ENCODE peak calls at places on chromosomes 2 and 18, in five cellular contexts. Z is fibroblast of lung, J is mammary epithelial cell, L is astrocyte, C is GM23338. H is an unnamed sample.

GRCh38 chr2:85744771-85745601 is 8.8 kb upstream of the ATOH8 start:
- DNase-seq in Z (peak; percentile 70), J (no peak), L (peak; percentile 64), C (no peak), H (no peak)

GRCh38 chr18:68102117-68102516 is 585.6 kb upstream of the DSEL start:
- DNase-seq in Z (no peak), J (no peak), L (no peak), C (no peak), H (no peak)

GRCh38 chr2:43174368-43175186 is 51.8 kb downstream of the ZFP36L2 start:
- DNase-seq in Z (no peak), J (no peak), L (no peak), C (no peak), H (no peak)

GRCh38 chr18:63317982-63318881 is 1.3 kb downstream of the BCL2 start:
- DNase-seq in Z (no peak), J (peak; percentile 15), L (no peak), C (peak; percentile 92), H (no peak)

GRCh38 chr2:164826293-164827243 is 15.1 kb downstream of the COBLL1 start:
- DNase-seq in Z (peak; percentile 44), J (peak; percentile 73), L (no peak), C (peak; percentile 17), H (peak; percentile 74)

GRCh38 chr2:142722569-142722968 is 154.9 kb upstream of the KYNU start:
- DNase-seq in Z (peak; percentile 71), J (no peak), L (peak; percentile 62), C (no peak), H (no peak)

GRCh38 chr18:41905786-41906527 is 49.1 kb upstream of the PIK3C3 start:
- DNase-seq in Z (no peak), J (peak; percentile 4), L (peak; percentile 1), C (no peak), H (peak; percentile 9)

GRCh38 chr2:120949027-120949956 is 213.6 kb downstream of the GLI2 start:
- DNase-seq in Z (no peak), J (no peak), L (no peak), C (peak; percentile 28), H (peak; percentile 33)

GRCh38 chr18:51622676-51623075 is 425.2 kb upstream of the MEX3C start:
- DNase-seq in Z (no peak), J (no peak), L (no peak), C (no peak), H (no peak)

GRCh38 chr18:13379930-13380665 is 161.5 kb downstream of the LDLRAD4 start:
- DNase-seq in Z (no peak), J (no peak), L (no peak), C (no peak), H (no peak)

GRCh38 chr2:85785871-85786270 is 32.1 kb downstream of the ATOH8 start:
- DNase-seq in Z (no peak), J (no peak), L (no peak), C (no peak), H (no peak)

GRCh38 chr2:72034353-72035095 is 113.1 kb downstream of the CYP26B1 start:
- DNase-seq in Z (no peak), J (no peak), L (no peak), C (no peak), H (no peak)

GRCh38 chr18:59779979-59780378 is 82.8 kb upstream of the CCBE1 start:
- DNase-seq in Z (peak; percentile 93), J (peak; percentile 62), L (peak; percentile 91), C (no peak), H (peak; percentile 5)

DNA sequence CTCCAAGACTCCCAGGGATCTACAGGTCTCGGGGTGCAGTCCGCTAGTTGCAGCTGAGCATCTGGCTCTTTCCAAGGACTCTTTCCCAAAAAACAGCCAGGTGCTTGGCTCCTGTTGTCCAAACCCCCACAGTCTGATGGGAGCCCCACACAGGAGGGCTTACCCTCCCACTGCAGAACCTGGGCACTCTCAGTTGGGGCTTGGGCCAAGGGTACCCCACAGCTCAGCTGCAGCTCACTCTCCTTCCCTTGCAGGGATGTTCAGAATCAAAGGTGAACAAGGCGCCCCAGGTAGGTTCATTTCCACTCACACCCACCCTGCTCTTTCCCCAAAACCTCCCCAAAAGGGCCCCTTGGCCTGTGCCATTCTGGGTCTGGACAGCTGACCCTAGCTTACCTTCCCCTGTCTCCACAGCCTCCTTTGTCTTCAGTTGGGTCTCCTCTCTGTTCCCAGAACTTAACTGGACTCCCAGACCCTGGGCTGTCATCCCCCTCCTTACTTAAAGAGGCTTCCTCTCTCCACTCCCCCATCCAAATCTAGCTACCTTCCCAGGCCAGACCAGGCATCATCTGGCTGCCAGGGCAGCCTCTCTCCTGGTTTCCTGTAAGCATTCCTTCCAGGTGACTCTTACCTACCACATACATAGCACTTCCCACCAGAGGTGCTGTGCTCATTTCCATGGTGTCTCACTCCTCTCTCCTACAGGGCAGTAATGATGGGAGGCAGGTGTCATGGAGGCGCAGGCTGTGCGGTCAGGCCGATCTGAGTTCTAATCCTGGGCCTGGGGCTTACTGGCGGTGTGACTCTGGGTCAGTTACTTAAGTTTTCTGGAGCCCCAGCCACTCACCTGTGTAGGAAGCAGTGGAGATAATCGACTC is 29.5 kb downstream of the MARCO start:
- DNase-seq in Z (no peak), J (peak; percentile 83), L (no peak), C (no peak), H (no peak)
- H3K4me2 ChIP-seq in Z (no peak overlapping the region), J (no peak overlapping the region), L (no peak overlapping the region), C (no peak overlapping the region), H (peak overlapping the region; percentile 64)

DNA sequence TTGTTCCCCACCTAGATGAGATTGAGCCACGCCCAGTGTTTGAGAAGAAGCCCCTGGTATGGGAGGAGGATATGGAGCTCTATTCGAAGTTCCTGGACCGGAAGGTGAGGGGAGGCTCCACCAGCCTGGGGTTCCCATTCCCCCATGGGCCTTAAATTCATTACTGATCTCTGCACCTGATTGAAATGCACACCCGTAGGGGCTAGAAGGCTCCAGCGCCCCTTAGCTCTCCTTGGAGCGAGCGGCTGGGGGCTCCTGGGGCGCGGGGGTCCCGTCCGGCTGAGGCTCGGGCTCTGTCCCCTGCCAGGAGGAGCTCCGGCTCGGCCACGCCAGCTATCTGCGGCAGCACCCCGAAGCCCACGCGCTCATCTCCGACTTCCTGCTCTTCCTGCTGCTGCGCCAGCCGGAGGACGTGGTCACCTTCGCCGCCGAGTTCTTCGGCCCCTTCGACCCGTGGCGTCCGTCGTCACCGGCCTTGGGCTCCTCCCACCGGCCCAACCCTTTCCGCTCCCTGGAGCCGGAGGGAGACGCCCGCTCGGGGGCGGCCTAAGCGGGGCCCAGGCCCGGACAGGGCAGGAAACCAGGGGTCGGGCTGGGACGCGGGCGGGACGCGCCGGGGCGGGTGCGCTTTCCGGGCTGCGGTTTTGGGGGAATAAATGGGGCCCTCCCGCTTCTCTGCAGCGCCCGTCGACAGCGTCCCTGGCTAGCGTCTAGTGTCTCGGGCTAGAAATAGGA is 10.9 kb downstream of the CATIP start:
- DNase-seq in Z (peak; percentile 78), J (peak; percentile 23), L (peak; percentile 58), C (peak; percentile 93), H (peak; percentile 68)
- H3K4me2 ChIP-seq in Z (peak overlapping the region; percentile 63), J (peak overlapping the region; percentile 80), L (peak overlapping the region; percentile 83), C (peak overlapping the region; percentile 96), H (peak overlapping the region; percentile 79)

DNA sequence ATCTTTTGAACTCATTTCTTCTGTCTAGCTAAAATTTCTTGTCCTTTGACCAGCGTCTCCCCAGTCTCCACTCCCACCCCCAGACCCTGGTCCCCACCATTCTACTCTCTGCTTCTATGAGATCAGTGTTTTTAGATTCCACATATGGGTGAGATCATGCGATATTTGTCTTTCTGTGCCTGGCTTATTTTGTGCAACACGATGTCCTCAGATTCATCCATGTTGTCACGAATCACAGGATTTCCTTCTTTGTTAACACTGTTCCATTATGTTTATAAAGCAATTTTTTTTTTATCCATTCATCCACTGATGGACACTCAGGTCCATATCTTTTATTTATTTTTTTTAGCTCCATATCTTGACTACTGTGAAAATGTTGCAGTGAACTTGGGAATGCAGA is 16.0 kb upstream of the ACYP2 start:
- DNase-seq in Z (no peak), J (no peak), L (no peak), C (no peak), H (peak; percentile 28)
- H3K4me2 ChIP-seq in Z (no peak overlapping the region), J (no peak overlapping the region), L (no peak overlapping the region), C (no peak overlapping the region), H (no peak overlapping the region)

DNA sequence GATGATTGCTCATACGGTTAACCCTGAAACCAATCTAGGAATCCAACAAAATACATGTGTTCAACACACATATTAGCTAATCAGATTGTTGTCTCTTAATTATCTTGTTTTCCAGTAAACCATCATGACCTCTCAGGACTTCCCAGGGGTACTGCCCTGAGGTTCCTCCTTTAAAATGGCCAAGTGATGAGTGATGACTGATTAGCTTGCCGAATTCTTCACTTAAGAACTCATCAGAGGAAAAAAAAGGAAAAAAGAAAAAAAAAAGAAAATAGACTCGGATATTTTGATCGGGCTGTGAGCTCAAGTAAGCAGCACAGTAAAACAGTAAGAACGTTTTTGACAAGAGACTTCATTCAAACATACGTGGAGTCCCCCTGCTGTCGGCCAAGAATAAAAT is 40.7 kb downstream of the COLEC12 start:
- DNase-seq in Z (no peak), J (no peak), L (no peak), C (no peak), H (no peak)
- H3K4me2 ChIP-seq in Z (no peak overlapping the region), J (no peak overlapping the region), L (no peak overlapping the region), C (no peak overlapping the region), H (no peak overlapping the region)

DNA sequence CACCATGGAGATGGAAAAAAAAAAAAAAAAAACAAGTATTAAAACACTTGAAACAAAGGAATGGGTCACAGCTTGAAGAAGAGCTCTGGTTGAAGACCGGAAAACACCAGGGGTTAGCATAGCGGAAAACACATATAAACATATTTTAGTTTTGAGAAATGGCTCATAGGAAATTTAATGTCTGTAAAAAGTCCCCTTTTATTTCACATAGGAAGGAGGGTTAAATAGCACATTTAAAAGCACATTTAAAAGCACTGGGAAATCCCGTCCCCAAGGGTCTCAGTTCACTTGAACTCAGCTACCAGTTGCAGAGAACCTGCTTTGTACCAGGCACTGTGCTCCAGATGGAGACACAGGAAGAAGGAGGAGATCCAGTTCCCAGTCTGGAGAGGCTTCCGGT is 65.5 kb downstream of the KCNE4 start:
- DNase-seq in Z (no peak), J (no peak), L (no peak), C (no peak), H (no peak)
- H3K4me2 ChIP-seq in Z (no peak overlapping the region), J (no peak overlapping the region), L (no peak overlapping the region), C (no peak overlapping the region), H (no peak overlapping the region)

GRCh38 chr18:77314952-77315351 is 65.3 kb downstream of the GALR1 start:
- DNase-seq in Z (no peak), J (no peak), L (no peak), C (no peak), H (no peak)

GRCh38 chr18:77316641-77317040 is 67.0 kb downstream of the GALR1 start:
- DNase-seq in Z (peak; percentile 30), J (peak; percentile 17), L (peak; percentile 9), C (no peak), H (no peak)

GRCh38 chr18:77320960-77321559 is 71.4 kb downstream of the GALR1 start:
- DNase-seq in Z (no peak), J (no peak), L (no peak), C (no peak), H (no peak)

DNA sequence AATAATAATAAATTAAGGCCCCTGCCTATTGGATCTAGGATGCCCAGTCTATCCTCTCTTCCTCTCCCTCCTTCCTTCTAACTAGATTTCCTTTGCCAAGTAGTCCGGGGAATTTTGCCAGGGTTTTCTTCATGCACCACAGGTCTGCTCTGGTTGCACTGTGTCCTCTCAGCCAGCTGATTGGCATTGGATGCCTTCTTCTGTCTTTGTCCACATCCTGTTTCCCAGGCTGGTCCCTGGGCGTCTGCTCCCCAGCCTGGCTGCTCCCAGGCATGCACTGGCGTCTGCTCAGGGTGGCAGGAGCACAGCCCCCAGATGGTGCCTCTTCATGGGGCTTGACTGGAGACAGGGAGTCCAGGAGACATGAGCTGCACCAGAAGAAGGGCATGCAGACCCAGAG is 66.4 kb downstream of the GALR1 start:
- DNase-seq in Z (no peak), J (no peak), L (no peak), C (no peak), H (no peak)
- H3K4me2 ChIP-seq in Z (no peak overlapping the region), J (no peak overlapping the region), L (no peak overlapping the region), C (no peak overlapping the region), H (no peak overlapping the region)